ENCODE peak calls at places on chromosome 21, in seven cellular contexts. I, Y, X, F, U, N and E are unnamed samples.

GRCh38 chr21:38323721-38324591 is 67.2 kb downstream of the KCNJ15 start:
- DNase-seq in I (no peak), Y (peak; percentile 40), X (no peak), F (no peak), U (peak; percentile 89), N (no peak), E (peak; percentile 56)

GRCh38 chr21:35563885-35564451 is 496.4 kb downstream of the SETD4 start:
- DNase-seq in I (peak; percentile 20), Y (peak; percentile 63), X (no peak), F (no peak), U (peak; percentile 73), N (no peak), E (no peak)

GRCh38 chr21:42232176-42232825 is 13.4 kb downstream of the ABCG1 start:
- DNase-seq in I (no peak), Y (no peak), X (no peak), F (peak; percentile 39), U (no peak), N (no peak), E (no peak)

GRCh38 chr21:42724226-42724920 is 71.0 kb downstream of the PDE9A start:
- DNase-seq in I (peak; percentile 63), Y (no peak), X (peak; percentile 29), F (no peak), U (peak; percentile 98), N (no peak), E (no peak)

GRCh38 chr21:15141236-15141970 is 76.6 kb upstream of the NRIP1 start:
- DNase-seq in I (peak; percentile 39), Y (no peak), X (no peak), F (no peak), U (no peak), N (no peak), E (no peak)

GRCh38 chr21:41570791-41571355 is 62.9 kb upstream of the TMPRSS2 start:
- DNase-seq in I (no peak), Y (no peak), X (no peak), F (no peak), U (no peak), N (no peak), E (no peak)

GRCh38 chr21:41251961-41252642 is 64.5 kb upstream of the FAM3B start:
- DNase-seq in I (no peak), Y (no peak), X (no peak), F (no peak), U (no peak), N (no peak), E (no peak)

GRCh38 chr21:38613686-38614085 is 115.4 kb upstream of the ERG start:
- DNase-seq in I (no peak), Y (no peak), X (no peak), F (no peak), U (no peak), N (no peak), E (no peak)

GRCh38 chr21:38491536-38491935 is 6.7 kb downstream of the ERG start:
- DNase-seq in I (no peak), Y (no peak), X (no peak), F (no peak), U (no peak), N (no peak), E (no peak)

GRCh38 chr21:21200103-21200938 is 202.1 kb downstream of the NCAM2 start:
- DNase-seq in I (no peak), Y (peak; percentile 84), X (no peak), F (peak; percentile 17), U (peak; percentile 98), N (no peak), E (no peak)

GRCh38 chr21:36854391-36854790 is 112.1 kb downstream of the HLCS start:
- DNase-seq in I (no peak), Y (no peak), X (no peak), F (peak; percentile 23), U (no peak), N (no peak), E (no peak)

GRCh38 chr21:41678016-41678935 is 88.6 kb downstream of the RIPK4 start:
- DNase-seq in I (peak; percentile 57), Y (no peak), X (no peak), F (no peak), U (peak; percentile 90), N (no peak), E (no peak)

GRCh38 chr21:32240708-32241433 is 38.0 kb downstream of the MIS18A start:
- DNase-seq in I (no peak), Y (no peak), X (no peak), F (no peak), U (no peak), N (no peak), E (no peak)

GRCh38 chr21:25837545-25838263 is 102.9 kb downstream of the GABPA start:
- DNase-seq in I (no peak), Y (no peak), X (no peak), F (no peak), U (peak; percentile 81), N (no peak), E (no peak)

GRCh38 chr21:45741691-45742090 is 98.2 kb downstream of the PCBP3 start:
- DNase-seq in I (no peak), Y (no peak), X (no peak), F (no peak), U (no peak), N (no peak), E (no peak)

GRCh38 chr21:44065428-44065827 is 41.8 kb upstream of the PWP2 start:
- DNase-seq in I (no peak), Y (no peak), X (peak; percentile 84), F (peak; percentile 87), U (no peak), N (peak; percentile 88), E (no peak)

GRCh38 chr21:32426592-32427051 is 14.1 kb downstream of the EVA1C start:
- DNase-seq in I (no peak), Y (no peak), X (no peak), F (no peak), U (no peak), N (no peak), E (no peak)

GRCh38 chr21:46006547-46007497 is 25.3 kb downstream of the COL6A1 start:
- DNase-seq in I (no peak), Y (no peak), X (no peak), F (no peak), U (no peak), N (no peak), E (no peak)

GRCh38 chr21:28016571-28016970 is 976.1 kb downstream of the LTN1 start:
- DNase-seq in I (no peak), Y (no peak), X (no peak), F (no peak), U (no peak), N (no peak), E (no peak)

GRCh38 chr21:45638707-45639106 is 4.8 kb upstream of the PCBP3 start:
- DNase-seq in I (no peak), Y (no peak), X (no peak), F (no peak), U (peak; percentile 3), N (no peak), E (no peak)

GRCh38 chr21:16509466-16509865 is 779.7 kb downstream of the USP25 start:
- DNase-seq in I (no peak), Y (no peak), X (no peak), F (no peak), U (no peak), N (no peak), E (no peak)

GRCh38 chr21:42321845-42322244 is 6.6 kb upstream of the TFF3 start:
- DNase-seq in I (no peak), Y (no peak), X (no peak), F (no peak), U (no peak), N (no peak), E (no peak)

GRCh38 chr21:44899768-44900558 is 20.7 kb downstream of the ITGB2 start:
- DNase-seq in I (no peak), Y (no peak), X (no peak), F (no peak), U (no peak), N (no peak), E (no peak)

GRCh38 chr21:27569831-27570230 is 602.9 kb upstream of the ADAMTS5 start:
- DNase-seq in I (no peak), Y (no peak), X (no peak), F (no peak), U (no peak), N (no peak), E (no peak)

GRCh38 chr21:44304846-44305245 is 5.0 kb downstream of the PFKL start:
- DNase-seq in I (peak; percentile 58), Y (no peak), X (no peak), F (peak; percentile 54), U (peak; percentile 47), N (peak; percentile 25), E (no peak)

GRCh38 chr21:25280061-25280460 is 327.2 kb downstream of the MRPL39 start:
- DNase-seq in I (no peak), Y (no peak), X (no peak), F (no peak), U (no peak), N (no peak), E (no peak)

GRCh38 chr21:35350965-35351364 is 301.9 kb upstream of the RUNX1 start:
- DNase-seq in I (no peak), Y (no peak), X (no peak), F (no peak), U (no peak), N (no peak), E (no peak)

GRCh38 chr21:33892853-33893252 is 22.8 kb downstream of the ATP5PO start:
- DNase-seq in I (no peak), Y (no peak), X (no peak), F (no peak), U (no peak), N (no peak), E (no peak)

GRCh38 chr21:32930673-32931072 is 95.1 kb upstream of the OLIG2 start:
- DNase-seq in I (no peak), Y (no peak), X (no peak), F (no peak), U (no peak), N (no peak), E (no peak)

GRCh38 chr21:28541371-28542112 is 451.1 kb downstream of the LTN1 start:
- DNase-seq in I (no peak), Y (no peak), X (no peak), F (no peak), U (no peak), N (no peak), E (no peak)